ENCODE peak calls at places on chromosomes 5 and 9, in six cellular contexts. P is mucosa of descending colon, B is HEK293T, F is kidney glomerular epithelial cell, A is mucosa of gallbladder, I is LoVo. E is an unnamed sample.
A peak's percentile ranks its signal among the peaks of the same experiment; 100 is the strongest.

GRCh38 chr5:153672347-153673090 is 182.0 kb downstream of the GRIA1 start:
- DNase-seq in P (no peak), B (no peak), F (no peak), A (no peak), I (no peak), E (no peak)

GRCh38 chr5:966345-966710 is 42.3 kb upstream of the NKD2 start:
- DNase-seq in P (no peak), B (no peak), F (no peak), A (no peak), I (no peak), E (no peak)

GRCh38 chr5:147369742-147370374 is 135.0 kb downstream of the STK32A start:
- DNase-seq in P (no peak), B (no peak), F (peak; percentile 70), A (no peak), I (peak; percentile 14), E (no peak)

GRCh38 chr5:123438902-123439301 is 15.7 kb upstream of the CEP120 start:
- DNase-seq in P (peak; percentile 55), B (no peak), F (no peak), A (no peak), I (no peak), E (no peak)

GRCh38 chr9:132487351-132487791 is 77.4 kb downstream of the CFAP77 start:
- DNase-seq in P (no peak), B (no peak), F (no peak), A (no peak), I (no peak), E (no peak)

GRCh38 chr5:9930156-9930555 is 300.0 kb upstream of the TAS2R1 start:
- DNase-seq in P (no peak), B (no peak), F (no peak), A (no peak), I (no peak), E (no peak)

GRCh38 chr9:72721086-72721485 is 199.7 kb downstream of the TMC1 start:
- DNase-seq in P (no peak), B (no peak), F (no peak), A (no peak), I (no peak), E (no peak)

GRCh38 chr5:135034186-135034962 is at the start of gene PITX1:
- DNase-seq in P (peak; percentile 80), B (peak; percentile 77), F (no peak), A (peak; percentile 32), I (peak; percentile 79), E (peak; percentile 92)

GRCh38 chr5:32259033-32259432 is 53.7 kb downstream of the MTMR12 start:
- DNase-seq in P (no peak), B (no peak), F (peak; percentile 12), A (no peak), I (no peak), E (no peak)

GRCh38 chr9:123251741-123252140 is 16.6 kb downstream of the STRBP start:
- DNase-seq in P (no peak), B (no peak), F (no peak), A (no peak), I (no peak), E (no peak)

GRCh38 chr9:98971168-98971914 is 27.6 kb downstream of the COL15A1 start:
- DNase-seq in P (no peak), B (peak; percentile 26), F (no peak), A (no peak), I (peak; percentile 4), E (peak; percentile 57)

GRCh38 chr5:57956606-57957005 is 474.0 kb upstream of the ACTBL2 start:
- DNase-seq in P (no peak), B (no peak), F (no peak), A (no peak), I (no peak), E (no peak)

GRCh38 chr9:14156046-14156445 is 157.9 kb downstream of the NFIB start:
- DNase-seq in P (no peak), B (no peak), F (no peak), A (no peak), I (no peak), E (no peak)

GRCh38 chr5:134226441-134227192 is 744 bp upstream of the PPP2CA start:
- DNase-seq in P (peak; percentile 92), B (no peak), F (no peak), A (no peak), I (no peak), E (no peak)

GRCh38 chr5:112312295-112312694 is 106.8 kb downstream of the EPB41L4A start:
- DNase-seq in P (no peak), B (no peak), F (no peak), A (no peak), I (no peak), E (no peak)

GRCh38 chr5:78317515-78317914 is 23.0 kb upstream of the AP3B1 start:
- DNase-seq in P (no peak), B (no peak), F (no peak), A (no peak), I (no peak), E (no peak)

GRCh38 chr9:19998153-19998552 is 209.3 kb upstream of the SLC24A2 start:
- DNase-seq in P (no peak), B (no peak), F (peak; percentile 31), A (no peak), I (no peak), E (no peak)